ENCODE peak calls at places on chromosomes 5 and 9, in seven cellular contexts. W is GM12878, O is GM23338, X is SK-N-SH, G is HCT116, D is K562, R is HepG2. F is an unnamed sample. For H3K36me3, the result is how much of the 10 kb centered on the place peaks cover.

GRCh38 chr5:174947548-174947947 is 223.2 kb downstream of the MSX2 start:
- DNase-seq in W (no peak), O (no peak), X (no peak), G (no peak), D (no peak), R (no peak), F (no peak)

GRCh38 chr9:125074976-125075375 is 68.4 kb downstream of the SCAI start:
- DNase-seq in W (no peak), O (no peak), X (no peak), G (no peak), D (no peak), R (no peak), F (no peak)

GRCh38 chr5:150613991-150614650 is 26.3 kb upstream of the SYNPO start:
- DNase-seq in W (no peak), O (peak), X (no peak), G (no peak), D (no peak), R (no peak), F (no peak)

GRCh38 chr9:35510745-35511428 is 21.0 kb downstream of the RUSC2 start:
- DNase-seq in W (no peak), O (no peak), X (no peak), G (peak), D (no peak), R (peak), F (no peak)

GRCh38 chr5:151351675-151352074 is 4.3 kb upstream of the SLC36A2 start:
- DNase-seq in W (no peak), O (no peak), X (no peak), G (no peak), D (no peak), R (no peak), F (no peak)

GRCh38 chr9:95091574-95091970 is 225.9 kb downstream of the FANCC start:
- DNase-seq in W (no peak), O (no peak), X (no peak), G (no peak), D (no peak), R (no peak), F (no peak)

GRCh38 chr5:142433526-142434321 is 108.9 kb upstream of the SPRY4 start:
- DNase-seq in W (no peak), O (no peak), X (no peak), G (no peak), D (no peak), R (peak), F (no peak)

GRCh38 chr5:32511778-32512374 is 67.3 kb upstream of the ZFR start:
- DNase-seq in W (no peak), O (no peak), X (no peak), G (no peak), D (no peak), R (no peak), F (no peak)

GRCh38 chr5:135236951-135237791 is 161.9 kb downstream of the MACROH2A1 start:
- DNase-seq in W (no peak), O (no peak), X (no peak), G (no peak), D (no peak), R (no peak), F (no peak)

GRCh38 chr5:87122171-87122977 is 145.3 kb upstream of the RASA1 start:
- DNase-seq in W (no peak), O (no peak), X (no peak), G (no peak), D (no peak), R (peak), F (no peak)

GRCh38 chr9:16134351-16134750 is 581.5 kb downstream of the CCDC171 start:
- DNase-seq in W (no peak), O (no peak), X (no peak), G (no peak), D (no peak), R (no peak), F (no peak)

GRCh38 chr9:92474569-92474968 is 7.7 kb downstream of the ASPN start:
- DNase-seq in W (no peak), O (no peak), X (no peak), G (no peak), D (no peak), R (no peak), F (no peak)

GRCh38 chr9:107423540-107423939 is 66.0 kb downstream of the KLF4 start:
- DNase-seq in W (no peak), O (no peak), X (no peak), G (no peak), D (no peak), R (no peak), F (no peak)

GRCh38 chr9:91690540-91691249 is 259.3 kb downstream of the ROR2 start:
- DNase-seq in W (no peak), O (no peak), X (no peak), G (no peak), D (no peak), R (no peak), F (no peak)

GRCh38 chr5:95422842-95423241 is 31.7 kb downstream of the FAM81B start:
- DNase-seq in W (no peak), O (no peak), X (no peak), G (no peak), D (no peak), R (no peak), F (no peak)

GRCh38 chr5:60740322-60740721 is 40.4 kb upstream of the DEPDC1B start:
- DNase-seq in W (no peak), O (no peak), X (no peak), G (no peak), D (no peak), R (no peak), F (no peak)

DNA sequence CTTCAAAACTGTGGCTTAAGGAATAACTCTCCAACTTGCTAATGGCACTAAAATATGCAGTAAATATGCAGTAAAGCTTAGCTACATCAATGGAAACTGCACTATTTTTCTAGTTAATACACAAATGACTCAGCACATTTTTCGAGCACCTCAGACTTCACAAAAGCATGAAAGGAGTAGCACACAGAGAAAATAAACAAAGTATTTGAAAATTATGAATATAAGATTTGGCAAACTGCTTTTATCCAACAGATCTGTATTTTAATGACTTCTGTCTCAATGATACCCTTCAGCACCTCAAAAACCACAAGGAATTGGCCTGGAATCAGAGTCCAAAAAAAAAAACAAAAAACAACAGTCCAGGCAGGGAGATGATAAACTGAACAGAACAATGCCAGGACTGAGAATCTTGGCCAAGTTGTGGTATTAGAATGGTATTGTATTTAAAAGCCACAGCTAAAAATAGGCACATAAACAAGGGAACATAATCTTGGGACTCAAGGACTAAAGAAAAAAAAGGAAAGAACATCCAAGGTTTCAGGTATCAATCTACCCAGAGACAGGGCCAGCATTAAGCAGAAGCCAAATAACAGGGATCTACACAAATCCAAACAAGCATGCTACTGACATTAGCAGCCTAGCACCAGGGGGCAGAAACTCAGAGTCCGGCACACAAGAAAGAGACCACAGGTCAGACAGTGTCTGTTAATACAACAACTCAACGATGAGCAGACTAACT is 21.4 kb downstream of the TMEM245 start:
- DNase-seq in W (no peak), O (peak), X (peak), G (no peak), D (peak), R (peak), F (no peak)
- TF ChIP-seq REST in W (no peak), O (no peak), X (no peak), G (no peak), D (no peak), R (no peak), F (no peak)

DNA sequence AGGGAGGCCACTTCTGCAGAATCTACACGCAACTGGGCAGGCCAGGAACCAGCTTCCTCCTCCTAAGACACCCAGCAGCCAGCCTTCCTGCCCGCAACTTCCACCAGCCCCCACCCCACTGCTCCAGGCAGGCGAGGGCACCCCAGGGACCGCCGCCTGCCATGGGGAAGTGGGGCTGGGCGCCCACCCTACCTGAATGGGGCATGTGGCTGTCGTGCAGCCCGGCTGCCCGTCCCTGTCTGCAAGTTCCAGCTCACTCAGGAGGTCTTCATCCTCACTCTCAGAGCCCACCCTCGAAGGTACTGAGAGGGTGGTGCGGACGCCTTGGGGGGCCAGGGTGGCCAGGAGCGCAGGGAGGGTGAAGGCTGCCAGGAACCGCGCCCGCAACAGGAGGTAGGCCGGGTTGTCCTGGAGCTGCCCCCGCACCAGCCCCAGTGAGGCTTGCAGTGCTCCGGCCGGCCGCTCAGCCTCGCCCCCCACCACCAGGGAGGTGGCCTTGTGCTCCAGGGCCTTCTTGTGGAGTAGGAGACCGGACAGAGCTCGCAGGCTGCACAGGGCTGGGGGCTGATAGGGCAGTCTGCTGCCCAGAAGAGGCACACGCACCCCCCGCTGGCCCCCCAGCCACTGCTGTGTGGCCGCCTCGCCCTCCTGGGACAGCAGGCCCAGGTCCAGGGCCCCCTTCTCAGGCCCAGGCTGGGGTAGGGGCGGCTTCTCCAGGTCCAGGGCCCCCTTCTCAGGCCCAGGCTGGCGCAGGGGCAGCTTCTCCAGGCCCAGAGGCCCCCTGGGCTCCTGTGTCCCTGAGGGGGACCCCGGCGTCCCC is 4.1 kb upstream of the CARD9 start:
- DNase-seq in W (no peak), O (no peak), X (no peak), G (no peak), D (no peak), R (no peak), F (no peak)
- H3K36me3 ChIP-seq in W (under half), O (under half), X (under half), G (under half), D (half or more), R (under half), F (under half)

GRCh38 chr5:17374157-17374556 is 123.9 kb upstream of the TAF11L2 start:
- DNase-seq in W (no peak), O (no peak), X (no peak), G (no peak), D (no peak), R (no peak), F (no peak)
- TF ChIP-seq REST in W (no peak), O (no peak), X (no peak), G (no peak), D (no peak), R (no peak), F (no peak)

DNA sequence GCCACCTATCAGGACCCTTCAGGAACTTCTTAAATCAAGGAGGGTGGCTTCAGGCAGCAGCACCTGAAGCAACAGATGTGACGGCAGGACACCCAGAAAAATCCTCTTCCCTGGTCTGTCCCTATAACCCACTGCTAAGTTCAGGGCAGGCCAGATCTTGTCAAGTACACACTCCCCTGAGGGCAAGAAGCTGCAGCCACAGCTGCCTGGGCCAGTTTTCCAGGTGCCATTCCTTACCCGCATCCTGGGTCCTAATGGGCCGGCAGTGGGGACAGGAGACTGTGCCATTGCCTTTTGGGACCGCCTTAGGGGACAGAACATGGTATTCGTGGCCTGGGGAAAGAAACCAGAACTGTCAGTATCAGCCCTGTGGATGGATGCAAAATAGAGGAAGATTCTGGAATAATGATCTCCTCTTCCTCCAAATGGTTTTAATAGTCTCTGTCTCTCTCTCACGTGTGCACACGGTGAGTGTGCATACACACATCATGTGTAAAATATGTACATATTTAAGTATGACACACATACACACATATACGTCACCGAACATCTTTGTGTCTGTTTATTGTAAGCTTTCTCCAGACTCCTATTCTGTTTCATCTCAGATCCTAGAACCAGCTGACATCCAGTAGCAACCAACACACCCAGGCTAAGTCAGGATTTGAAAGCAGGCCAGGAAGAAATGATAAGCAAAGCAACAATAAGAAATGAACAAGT is 14.0 kb downstream of the ORM2 start:
- DNase-seq in W (no peak), O (no peak), X (no peak), G (no peak), D (no peak), R (no peak), F (no peak)
- H3K36me3 ChIP-seq in W (half or more), O (under half), X (under half), G (under half), D (under half), R (under half), F (under half)

F was measured in Panc1.